ENCODE peak calls at places on chromosomes 13 and 19, in seven cellular contexts. D, S, X, J, Q, G and A are unnamed samples.

GRCh38 chr13:100409132-100409531 is 179.5 kb downstream of the GGACT start:
- DNase-seq in D (no peak), S (no peak), X (no peak), J (no peak), Q (no peak), G (no peak), A (no peak)

GRCh38 chr19:56839665-56840451 is 668 bp downstream of the PEG3 start:
- DNase-seq in D (peak; percentile 72), S (no peak), X (peak; percentile 18), J (peak; percentile 75), Q (peak; percentile 97), G (peak; percentile 78), A (no peak)

GRCh38 chr13:59464926-59465325 is 698.8 kb downstream of the DIAPH3 start:
- DNase-seq in D (no peak), S (no peak), X (no peak), J (no peak), Q (no peak), G (no peak), A (no peak)

GRCh38 chr13:30456290-30456689 is 9.4 kb downstream of the HMGB1 start:
- DNase-seq in D (no peak), S (no peak), X (no peak), J (no peak), Q (no peak), G (no peak), A (no peak)

GRCh38 chr13:95644611-95645052 is at the start of gene DZIP1:
- DNase-seq in D (peak; percentile 81), S (peak; percentile 90), X (peak; percentile 88), J (peak; percentile 83), Q (peak; percentile 66), G (peak; percentile 65), A (peak; percentile 80)

GRCh38 chr19:40702337-40703012 is 12.0 kb upstream of the NUMBL start:
- DNase-seq in D (no peak), S (peak; percentile 68), X (peak; percentile 26), J (no peak), Q (no peak), G (no peak), A (no peak)

GRCh38 chr19:15022752-15023151 is 26.5 kb upstream of the CASP14 start:
- DNase-seq in D (no peak), S (no peak), X (no peak), J (no peak), Q (no peak), G (no peak), A (no peak)

GRCh38 chr19:33796164-33797100 is at the start of gene KCTD15:
- DNase-seq in D (no peak), S (peak; percentile 74), X (peak; percentile 59), J (no peak), Q (peak; percentile 65), G (peak; percentile 45), A (peak; percentile 73)

GRCh38 chr13:51906581-51906980 is 44.8 kb downstream of the CCDC70 start:
- DNase-seq in D (no peak), S (no peak), X (no peak), J (no peak), Q (peak; percentile 81), G (peak; percentile 16), A (peak; percentile 70)

GRCh38 chr19:47778089-47778953 is at the start of gene SELENOW:
- DNase-seq in D (peak; percentile 37), S (peak; percentile 88), X (peak; percentile 71), J (peak; percentile 83), Q (peak; percentile 80), G (peak; percentile 88), A (peak; percentile 69)

GRCh38 chr13:89113744-89114143 is 1442.6 kb downstream of the SLITRK5 start:
- DNase-seq in D (no peak), S (no peak), X (no peak), J (no peak), Q (no peak), G (no peak), A (no peak)

GRCh38 chr19:46205183-46205984 is 24.2 kb upstream of the IGFL1 start:
- DNase-seq in D (no peak), S (no peak), X (no peak), J (no peak), Q (no peak), G (no peak), A (no peak)
- H3K27me3 ChIP-seq in D (peaks cover 19% of the 10 kb centered on the region), S (no peaks in the 10 kb centered on the region), X (peaks cover 6% of the 10 kb centered on the region), J (no peaks in the 10 kb centered on the region), Q (no peaks in the 10 kb centered on the region), G (no peaks in the 10 kb centered on the region), A (peaks cover 14% of the 10 kb centered on the region)

GRCh38 chr19:30225615-30226463 is 146.3 kb upstream of the ZNF536 start:
- DNase-seq in D (no peak), S (no peak), X (no peak), J (no peak), Q (no peak), G (no peak), A (peak; percentile 19)
- H3K4me3 ChIP-seq in D (peak overlapping the region; percentile 27), S (peak overlapping the region; percentile 45), X (peak overlapping the region; percentile 29), J (no peak overlapping the region), Q (no peak overlapping the region), G (peak overlapping the region; percentile 23), A (peak overlapping the region; percentile 58)

DNA sequence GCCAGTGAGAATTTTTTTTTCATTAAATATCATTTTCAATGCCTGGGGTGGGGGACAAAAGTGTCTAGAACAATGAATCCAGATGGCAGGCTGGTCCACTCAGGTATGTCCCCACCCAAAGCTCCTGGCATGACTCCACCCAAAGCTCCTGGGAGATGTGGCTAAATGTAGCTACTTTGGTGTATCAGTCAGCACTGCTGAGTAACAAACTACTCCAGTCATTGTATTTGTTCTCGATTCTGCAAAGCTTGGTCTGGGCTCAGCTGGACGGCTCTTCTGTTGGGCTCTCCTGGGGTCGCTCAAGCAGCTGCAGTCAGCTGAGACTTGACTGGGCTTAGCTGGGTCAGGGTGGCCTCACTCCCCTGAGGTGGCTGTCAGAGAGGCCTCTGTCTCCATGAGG is 48.5 kb downstream of the CELF5 start:
- DNase-seq in D (no peak), S (no peak), X (no peak), J (no peak), Q (no peak), G (no peak), A (no peak)
- H3K27me3 ChIP-seq in D (peaks cover 24% of the 10 kb centered on the region), S (peaks cover 39% of the 10 kb centered on the region), X (peaks cover 11% of the 10 kb centered on the region), J (peaks cover 17% of the 10 kb centered on the region), Q (peaks cover 8% of the 10 kb centered on the region), G (peaks cover 84% of the 10 kb centered on the region), A (peaks cover 9% of the 10 kb centered on the region)

GRCh38 chr13:44434441-44435141 is 61.0 kb downstream of the SERP2 start:
- DNase-seq in D (no peak), S (no peak), X (no peak), J (no peak), Q (no peak), G (no peak), A (no peak)

GRCh38 chr13:44437356-44438233 is 64.0 kb downstream of the SERP2 start:
- DNase-seq in D (no peak), S (peak; percentile 49), X (peak; percentile 34), J (no peak), Q (no peak), G (no peak), A (peak; percentile 56)

GRCh38 chr13:44435142-44435982 is 61.7 kb downstream of the SERP2 start:
- DNase-seq in D (peak; percentile 99), S (peak; percentile 99), X (peak; percentile 97), J (peak; percentile 96), Q (peak; percentile 96), G (peak; percentile 98), A (peak; percentile 99)

GRCh38 chr13:44438234-44438579 is 64.6 kb downstream of the SERP2 start:
- DNase-seq in D (no peak), S (no peak), X (no peak), J (no peak), Q (no peak), G (no peak), A (no peak)

DNA sequence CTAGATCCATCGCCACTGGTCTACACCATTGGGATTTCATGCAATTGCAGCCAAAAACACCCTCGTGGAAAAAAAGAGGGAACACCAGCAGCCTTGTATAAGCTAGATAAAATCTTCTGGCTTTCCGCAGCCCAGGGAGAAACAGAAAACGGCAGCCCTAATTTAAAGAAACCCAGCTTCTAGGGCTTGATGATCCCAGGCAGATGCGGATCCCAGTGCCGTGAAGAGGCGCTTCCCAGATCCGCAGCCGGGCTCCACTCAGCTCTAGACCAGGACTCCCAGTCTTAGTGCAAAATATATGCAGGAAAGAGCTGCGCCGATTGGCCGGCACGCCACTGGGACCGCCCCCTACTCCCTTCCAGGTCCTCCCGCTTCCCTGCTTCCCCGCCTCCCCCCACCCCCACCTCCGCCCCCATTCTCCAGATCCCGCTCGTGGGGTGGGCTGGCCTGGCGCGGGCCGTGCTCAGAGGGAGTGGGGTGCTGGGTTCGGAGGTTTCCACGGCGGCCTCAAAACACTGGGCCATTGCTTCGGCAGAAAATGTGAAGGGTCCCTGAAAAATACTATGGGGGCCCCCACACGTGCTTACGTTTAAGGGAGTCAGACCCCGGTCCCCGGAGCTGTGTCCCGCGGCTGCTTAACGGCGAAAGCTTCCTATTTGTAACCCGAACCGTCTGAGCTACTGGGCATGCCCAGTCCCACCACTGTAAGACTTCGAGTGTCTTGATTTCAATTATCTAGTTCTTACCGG is 63.1 kb downstream of the SERP2 start:
- DNase-seq in D (peak; percentile 93), S (peak; percentile 96), X (peak; percentile 93), J (peak; percentile 93), Q (peak; percentile 97), G (peak; percentile 97), A (peak; percentile 95)
- H3K4me3 ChIP-seq in D (peak overlapping the region; percentile 84), S (peak overlapping the region; percentile 93), X (peak overlapping the region; percentile 80), J (peak overlapping the region; percentile 87), Q (peak overlapping the region; percentile 69), G (peak overlapping the region; percentile 63), A (peak overlapping the region; percentile 55)

GRCh38 chr13:78601886-78602560 is 1.3 kb downstream of the POU4F1 start:
- DNase-seq in D (no peak), S (no peak), X (no peak), J (no peak), Q (no peak), G (no peak), A (no peak)
- H3K27me3 ChIP-seq in D (peaks cover 93% of the 10 kb centered on the region), S (peaks cover 99% of the 10 kb centered on the region), X (peaks cover 89% of the 10 kb centered on the region), J (peaks cover 96% of the 10 kb centered on the region), Q (peaks cover 84% of the 10 kb centered on the region), G (peaks cover 96% of the 10 kb centered on the region), A (peaks cover 32% of the 10 kb centered on the region)